ENCODE peak calls at places on chromosome 9, in five cellular contexts. P is ovary, C is coronary artery, B is SJCRH30, Z is OCI-LY7. S is an unnamed sample.
A peak's percentile ranks its signal among the peaks of the same experiment; 100 is the strongest.

GRCh38 chr9:22142681-22143080 is 133.6 kb upstream of the CDKN2B start:
- DNase-seq in Z (no peak), B (peak; percentile 44), C (no peak), P (no peak), S (no peak)

GRCh38 chr9:81388831-81389230 is 300.5 kb downstream of the TLE1 start:
- DNase-seq in B (peak; percentile 13), Z (no peak), P (no peak), C (no peak), S (no peak)

GRCh38 chr9:111966851-111967250 is 70.2 kb downstream of the UGCG start:
- DNase-seq in P (no peak), Z (no peak), B (no peak), C (no peak), S (no peak)

GRCh38 chr9:131594906-131595675 is 49.8 kb downstream of the PRRT1B start:
- DNase-seq in Z (no peak), C (no peak), P (no peak), B (no peak), S (no peak)

GRCh38 chr9:24044576-24044975 is 218.5 kb upstream of the ELAVL2 start:
- DNase-seq in Z (no peak), B (no peak), C (no peak), P (no peak), S (no peak)

GRCh38 chr9:97475079-97475478 is 26.4 kb upstream of the TMOD1 start:
- DNase-seq in Z (no peak), C (no peak), P (no peak), B (no peak), S (no peak)

GRCh38 chr9:127004946-127005769 is 90.6 kb downstream of the RALGPS1 start:
- DNase-seq in C (no peak), P (no peak), Z (no peak), B (peak; percentile 81), S (peak; percentile 41)

GRCh38 chr9:22147818-22148573 is 138.9 kb upstream of the CDKN2B start:
- DNase-seq in C (no peak), Z (no peak), B (peak; percentile 47), P (no peak), S (peak; percentile 86)

GRCh38 chr9:105238302-105238701 is 6.1 kb upstream of the SLC44A1 start:
- DNase-seq in P (no peak), C (no peak), Z (no peak), B (no peak), S (no peak)

GRCh38 chr9:96491079-96491879 is 41.3 kb downstream of the HABP4 start:
- DNase-seq in B (no peak), C (no peak), Z (no peak), P (no peak), S (no peak)

GRCh38 chr9:133171161-133171955 is 7.6 kb upstream of the GBGT1 start:
- DNase-seq in C (no peak), Z (peak; percentile 82), B (no peak), P (no peak), S (no peak)

GRCh38 chr9:127185931-127186781 is 63.7 kb upstream of the ANGPTL2 start:
- DNase-seq in P (peak; percentile 84), Z (no peak), B (peak; percentile 75), C (peak; percentile 99), S (no peak)

GRCh38 chr9:89179535-89179919 is 909 bp upstream of the SHC3 start:
- DNase-seq in P (no peak), C (no peak), B (peak; percentile 7), Z (no peak), S (no peak)

GRCh38 chr9:107480386-107480789 is 9.2 kb downstream of the KLF4 start:
- DNase-seq in C (no peak), Z (no peak), B (no peak), P (peak; percentile 26), S (no peak)

GRCh38 chr9:71106992-71107391 is 14.4 kb downstream of the TRPM3 start:
- DNase-seq in P (no peak), Z (no peak), C (no peak), B (no peak), S (no peak)

GRCh38 chr9:89806371-89807100 is 201.7 kb downstream of the GADD45G start:
- DNase-seq in C (peak; percentile 28), P (no peak), B (no peak), Z (no peak), S (no peak)

GRCh38 chr9:126693428-126693931 is 79.8 kb downstream of the LMX1B start:
- DNase-seq in B (no peak), C (peak; percentile 61), Z (no peak), P (no peak), S (no peak)

GRCh38 chr9:81690251-81690851 is 1.0 kb upstream of the TLE1 start:
- DNase-seq in Z (no peak), C (peak; percentile 80), B (peak; percentile 74), P (peak; percentile 61), S (peak; percentile 2)

GRCh38 chr9:37464426-37465248 is 613 bp downstream of the ZBTB5 start:
- DNase-seq in B (peak; percentile 82), C (peak; percentile 91), Z (peak; percentile 60), P (no peak), S (peak; percentile 72)

GRCh38 chr9:84300271-84300670 is 40.3 kb downstream of the SLC28A3 start:
- DNase-seq in P (no peak), B (no peak), Z (no peak), C (no peak), S (no peak)

GRCh38 chr9:124320062-124320973 is 62.6 kb downstream of the NEK6 start:
- DNase-seq in C (no peak), B (peak; percentile 92), Z (peak; percentile 70), P (peak; percentile 81), S (no peak)

GRCh38 chr9:117276444-117276843 is 138.4 kb downstream of the ASTN2 start:
- DNase-seq in P (no peak), B (no peak), C (no peak), Z (no peak), S (no peak)

GRCh38 chr9:36258989-36259315 is 704 bp upstream of the GNE start:
- DNase-seq in B (no peak), Z (no peak), C (no peak), P (no peak), S (no peak)
- H3K4me3 ChIP-seq in B (peak overlapping the region; percentile 64), Z (peak overlapping the region; percentile 79), C (peak overlapping the region; percentile 100), P (peak overlapping the region; percentile 99), S (peak overlapping the region; percentile 83)

GRCh38 chr9:6692433-6692832 is 46.9 kb upstream of the GLDC start:
- DNase-seq in P (no peak), B (no peak), C (no peak), Z (no peak), S (no peak)
- H3K27ac ChIP-seq in P (no peak overlapping the region), B (no peak overlapping the region), C (no peak overlapping the region), Z (no peak overlapping the region), S (no peak overlapping the region)

GRCh38 chr9:77648458-77649108 is 461 bp upstream of the GNA14 start:
- DNase-seq in C (no peak), Z (no peak), B (no peak), P (peak; percentile 77), S (no peak)
- H3K4me3 ChIP-seq in C (peak overlapping the region; percentile 81), Z (no peak overlapping the region), B (no peak overlapping the region), P (peak overlapping the region; percentile 52), S (no peak overlapping the region)

GRCh38 chr9:136806631-136807201 is 1.0 kb upstream of the RABL6 start:
- DNase-seq in Z (no peak), C (no peak), P (peak; percentile 36), B (no peak), S (no peak)
- H3K27ac ChIP-seq in Z (no peak overlapping the region), C (peak overlapping the region; percentile 78), P (no peak overlapping the region), B (no peak overlapping the region), S (peak overlapping the region; percentile 88)

DNA sequence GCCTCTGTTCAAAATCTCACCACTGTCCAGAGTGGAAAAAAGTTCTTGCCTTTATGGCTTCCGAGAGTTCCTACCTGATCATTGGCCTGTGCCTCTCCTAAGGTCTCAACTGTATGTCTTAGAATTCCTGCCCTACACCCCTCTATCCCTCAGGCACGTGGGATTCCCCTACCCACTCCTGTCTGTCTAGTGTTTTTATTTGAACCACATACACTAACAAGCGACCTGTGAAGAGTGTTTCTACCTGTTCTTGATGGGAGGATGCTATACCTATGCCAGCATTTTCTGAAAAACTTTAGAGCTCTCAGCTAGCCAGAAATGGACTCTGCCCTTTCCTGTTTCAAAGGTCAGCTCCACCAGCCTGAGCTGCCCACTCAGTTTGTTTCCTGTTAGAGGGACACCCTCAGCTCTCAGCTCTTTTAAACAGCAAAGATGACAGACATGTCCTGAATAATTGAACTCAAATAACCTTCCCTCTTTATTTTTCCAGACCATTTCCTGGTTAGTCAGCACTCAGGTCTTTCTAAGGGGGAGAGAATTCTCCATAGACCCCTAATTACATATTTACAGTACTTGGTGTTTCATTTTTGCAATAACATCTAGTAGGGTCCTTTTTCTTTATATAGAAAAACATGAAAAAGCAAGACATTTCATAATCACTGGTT is 214.8 kb downstream of the AOPEP start:
- DNase-seq in B (no peak), Z (no peak), P (no peak), C (no peak), S (no peak)
- H3K4me3 ChIP-seq in B (no peak overlapping the region), Z (no peak overlapping the region), P (no peak overlapping the region), C (no peak overlapping the region), S (no peak overlapping the region)

GRCh38 chr9:17134396-17134842 is 421 bp upstream of the CNTLN start:
- DNase-seq in C (no peak), B (no peak), P (no peak), Z (no peak), S (no peak)

GRCh38 chr9:17138503-17138902 is 3.7 kb downstream of the CNTLN start:
- DNase-seq in P (no peak), Z (no peak), B (no peak), C (no peak), S (no peak)

GRCh38 chr9:17134843-17135577 is at the start of gene CNTLN:
- DNase-seq in B (peak; percentile 97), Z (no peak), P (peak; percentile 100), C (peak; percentile 95), S (peak; percentile 1)

GRCh38 chr9:17137576-17137975 is 2.7 kb downstream of the CNTLN start:
- DNase-seq in C (no peak), Z (no peak), P (no peak), B (no peak), S (no peak)

GRCh38 chr9:17135578-17135904 is 701 bp downstream of the CNTLN start:
- DNase-seq in C (no peak), Z (no peak), B (no peak), P (no peak), S (no peak)
- H3K27ac ChIP-seq in C (peak overlapping the region; percentile 89), Z (no peak overlapping the region), B (peak overlapping the region; percentile 98), P (peak overlapping the region; percentile 83), S (no peak overlapping the region)

DNA sequence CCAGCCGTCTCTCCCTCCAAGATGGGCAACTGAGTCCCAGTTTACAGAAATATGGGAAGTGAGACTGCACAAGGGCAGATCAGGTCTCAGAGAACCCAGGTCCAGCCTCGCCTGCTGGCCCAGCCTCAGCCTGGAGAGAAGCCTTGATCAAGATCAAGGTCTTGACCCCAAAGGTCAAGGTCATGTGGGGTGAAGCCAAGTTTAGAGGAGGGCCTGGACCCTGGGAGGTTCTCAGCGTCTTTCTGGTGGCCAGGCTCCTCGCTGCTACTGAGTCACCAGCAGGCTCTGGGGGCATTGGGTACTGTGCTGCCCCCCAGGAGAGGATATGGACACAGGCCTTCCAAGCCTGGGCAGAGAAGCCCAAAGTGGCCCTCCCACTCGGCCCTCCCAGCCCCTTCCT is 8.8 kb downstream of the IPPK start:
- DNase-seq in C (no peak), Z (no peak), B (no peak), P (no peak), S (no peak)
- H3K4me3 ChIP-seq in C (no peak overlapping the region), Z (no peak overlapping the region), B (no peak overlapping the region), P (no peak overlapping the region), S (no peak overlapping the region)

S was measured in CD4-positive, CD25-positive, alpha-beta regulatory T cell.